ENCODE peak calls at places on chromosomes 12 and 14, in four cellular contexts. One of them, this sample, is unnamed.

GRCh38 chr12:29591140-29592020 is 93.9 kb upstream of the OVCH1 start:
- DNase-seq in A549: no peak
- DNase-seq in HepG2: no peak
- DNase-seq in GM12878: no peak
- DNase-seq in this sample: no peak

GRCh38 chr12:130873825-130874224 is 2.0 kb downstream of the RAN start:
- DNase-seq in A549: no peak
- DNase-seq in HepG2: no peak
- DNase-seq in GM12878: no peak
- DNase-seq in this sample: no peak

GRCh38 chr14:24377660-24378059 is 9.7 kb downstream of the NFATC4 start:
- DNase-seq in A549: no peak
- DNase-seq in HepG2: no peak
- DNase-seq in GM12878: no peak
- DNase-seq in this sample: no peak

GRCh38 chr12:121383601-121384019 is 16.3 kb upstream of the RNF34 start:
- DNase-seq in A549: no peak
- DNase-seq in HepG2: no peak
- DNase-seq in GM12878: no peak
- DNase-seq in this sample: no peak

GRCh38 chr14:102225386-102225785 is 79.6 kb downstream of the MOK start:
- DNase-seq in A549: no peak
- DNase-seq in HepG2: no peak
- DNase-seq in GM12878: no peak
- DNase-seq in this sample: no peak

GRCh38 chr12:132833341-132833740 is 4.7 kb upstream of the GOLGA3 start:
- DNase-seq in A549: no peak
- DNase-seq in HepG2: no peak
- DNase-seq in GM12878: no peak
- DNase-seq in this sample: no peak

GRCh38 chr12:4280351-4281163 is 7.0 kb downstream of the CCND2 start:
- DNase-seq in A549: no peak
- DNase-seq in HepG2: no peak
- DNase-seq in GM12878: no peak
- DNase-seq in this sample: no peak

GRCh38 chr12:42474391-42474790 is 115.2 kb downstream of the PRICKLE1 start:
- DNase-seq in A549: peak
- DNase-seq in HepG2: no peak
- DNase-seq in GM12878: no peak
- DNase-seq in this sample: no peak

GRCh38 chr14:54686219-54686870 is 119.4 kb downstream of the SAMD4A start:
- DNase-seq in A549: no peak
- DNase-seq in HepG2: no peak
- DNase-seq in GM12878: no peak
- DNase-seq in this sample: no peak

GRCh38 chr14:97813556-97813955 is 1016.4 kb downstream of the VRK1 start:
- DNase-seq in A549: no peak
- DNase-seq in HepG2: no peak
- DNase-seq in GM12878: no peak
- DNase-seq in this sample: no peak

GRCh38 chr12:93979189-93979588 is 169.2 kb upstream of the PLXNC1 start:
- DNase-seq in A549: no peak
- DNase-seq in HepG2: no peak
- DNase-seq in GM12878: peak
- DNase-seq in this sample: no peak

GRCh38 chr12:111251787-111252186 is 117.1 kb downstream of the PHETA1 start:
- DNase-seq in A549: no peak
- DNase-seq in HepG2: no peak
- DNase-seq in GM12878: no peak
- DNase-seq in this sample: no peak

GRCh38 chr12:27896419-27896990 is 76.0 kb downstream of the PTHLH start:
- DNase-seq in A549: no peak
- DNase-seq in HepG2: no peak
- DNase-seq in GM12878: no peak
- DNase-seq in this sample: no peak

GRCh38 chr12:122874081-122874480 is 21.8 kb downstream of the VPS37B start:
- DNase-seq in A549: no peak
- DNase-seq in HepG2: no peak
- DNase-seq in GM12878: no peak
- DNase-seq in this sample: no peak

GRCh38 chr12:119803391-119803791 is 73.7 kb downstream of the CIT start:
- DNase-seq in A549: no peak
- DNase-seq in HepG2: no peak
- DNase-seq in GM12878: no peak
- DNase-seq in this sample: peak

GRCh38 chr12:71476513-71476912 is 36.9 kb downstream of the LGR5 start:
- DNase-seq in A549: no peak
- DNase-seq in HepG2: no peak
- DNase-seq in GM12878: no peak
- DNase-seq in this sample: no peak

GRCh38 chr14:99733551-99734405 is 49.7 kb downstream of the CYP46A1 start:
- DNase-seq in A549: no peak
- DNase-seq in HepG2: no peak
- DNase-seq in GM12878: no peak
- DNase-seq in this sample: no peak

GRCh38 chr12:48818831-48819590 is 715 bp downstream of the CACNB3 start:
- DNase-seq in A549: no peak
- DNase-seq in HepG2: no peak
- DNase-seq in GM12878: no peak
- DNase-seq in this sample: no peak

GRCh38 chr12:45648070-45648469 is 81.4 kb upstream of the ARID2 start:
- DNase-seq in A549: no peak
- DNase-seq in HepG2: peak
- DNase-seq in GM12878: no peak
- DNase-seq in this sample: no peak

GRCh38 chr12:45644521-45644920 is 85.0 kb upstream of the ARID2 start:
- DNase-seq in A549: no peak
- DNase-seq in HepG2: no peak
- DNase-seq in GM12878: no peak
- DNase-seq in this sample: no peak

GRCh38 chr12:94762259-94762942 is 112.0 kb upstream of the TMCC3 start:
- DNase-seq in A549: no peak
- DNase-seq in HepG2: no peak
- DNase-seq in GM12878: peak
- DNase-seq in this sample: no peak

DNA sequence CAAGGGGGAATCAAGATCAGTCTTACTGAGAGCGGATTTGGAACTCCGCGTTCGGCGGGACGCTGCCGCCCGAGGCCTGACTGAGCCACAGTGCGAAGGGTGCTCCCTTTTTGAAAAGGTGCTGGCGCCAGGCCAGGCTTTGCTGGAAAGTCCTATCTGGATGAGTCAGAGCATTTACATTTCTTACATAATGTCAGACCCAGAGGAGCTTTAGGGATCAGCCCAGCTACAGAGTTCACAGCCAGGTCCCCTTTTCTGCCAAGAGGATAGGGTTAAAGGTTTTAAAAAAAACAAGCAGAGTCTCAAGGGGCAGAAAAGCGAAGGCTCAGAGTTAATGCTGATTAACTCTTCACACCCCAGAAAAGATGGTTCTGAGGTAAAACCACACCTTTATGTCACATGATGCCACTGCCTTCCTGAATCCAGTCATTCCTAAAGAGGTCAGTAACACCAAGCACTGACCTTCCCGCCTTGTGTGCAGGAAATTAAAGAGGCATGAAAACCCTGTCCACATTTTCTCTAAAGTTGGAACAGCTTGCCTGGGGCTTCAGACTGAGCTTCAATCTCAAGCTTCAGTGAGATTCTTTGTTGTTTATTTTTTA is 11.7 kb upstream of the FBXL14 start:
- DNase-seq in A549: peak
- DNase-seq in HepG2: peak
- DNase-seq in GM12878: peak
- DNase-seq in this sample: peak
- TF ChIP-seq PBX3 in A549: no peak
- TF ChIP-seq PBX3 in HepG2: no peak
- TF ChIP-seq PBX3 in GM12878: no peak
- TF ChIP-seq PBX3 in this sample: no peak

DNA sequence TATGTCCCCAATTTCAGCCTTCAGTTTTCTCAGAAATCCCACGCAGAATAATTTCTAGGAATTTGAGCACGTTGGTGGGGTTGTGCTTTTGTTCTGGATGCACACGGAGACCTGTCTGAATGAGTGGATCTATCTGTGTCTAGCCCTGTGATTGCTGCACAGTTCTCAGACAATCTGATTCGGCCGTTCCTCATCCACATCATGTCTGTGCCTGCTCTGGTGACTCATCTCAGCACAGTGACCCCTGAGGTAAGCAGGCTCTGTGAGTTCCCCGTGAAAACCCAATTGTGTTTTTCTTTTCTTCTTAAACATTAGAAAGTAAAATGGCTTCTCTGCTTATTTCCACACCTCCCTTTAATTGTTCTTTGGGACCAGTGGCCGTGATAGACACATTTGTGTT is 20.2 kb downstream of the UBE3B start:
- DNase-seq in A549: no peak
- DNase-seq in HepG2: no peak
- DNase-seq in GM12878: no peak
- DNase-seq in this sample: no peak
- TF ChIP-seq PBX3 in A549: no peak
- TF ChIP-seq PBX3 in HepG2: no peak
- TF ChIP-seq PBX3 in GM12878: no peak
- TF ChIP-seq PBX3 in this sample: no peak

GRCh38 chr12:77062846-77063461 is 2.4 kb downstream of the E2F7 start:
- DNase-seq in A549: no peak
- DNase-seq in HepG2: no peak
- DNase-seq in GM12878: peak
- DNase-seq in this sample: no peak

GRCh38 chr12:77062396-77062795 is 3.0 kb downstream of the E2F7 start:
- DNase-seq in A549: no peak
- DNase-seq in HepG2: no peak
- DNase-seq in GM12878: no peak
- DNase-seq in this sample: no peak

GRCh38 chr12:77065361-77066204 is at the start of gene E2F7:
- DNase-seq in A549: peak
- DNase-seq in HepG2: peak
- DNase-seq in GM12878: peak
- DNase-seq in this sample: peak

GRCh38 chr12:77060883-77061240 is 4.5 kb downstream of the E2F7 start:
- DNase-seq in A549: no peak
- DNase-seq in HepG2: no peak
- DNase-seq in GM12878: peak
- DNase-seq in this sample: no peak

DNA sequence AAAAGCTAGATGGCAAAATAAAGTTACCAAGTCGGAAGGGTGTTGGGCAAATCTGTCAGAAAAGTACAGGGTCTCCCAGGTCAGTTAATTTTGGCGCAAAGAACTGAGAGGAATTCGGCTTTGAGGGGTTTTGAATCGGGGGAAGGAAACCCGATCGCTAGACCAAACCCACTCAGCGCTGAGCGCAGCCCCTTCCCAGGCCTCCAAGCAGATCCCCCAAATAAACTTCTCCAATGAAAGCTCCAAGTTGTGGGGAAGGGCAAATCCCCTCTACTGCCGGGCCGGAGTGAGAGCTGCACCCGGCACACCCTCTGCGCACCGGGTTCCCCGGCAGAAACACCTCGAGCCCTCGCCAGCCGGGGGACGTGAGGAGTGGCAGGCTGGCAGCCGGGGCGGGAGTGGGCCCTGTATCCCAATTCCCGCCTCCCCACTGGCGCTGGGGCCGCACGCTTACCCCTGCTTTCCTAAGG is 443 bp downstream of the E2F7 start:
- DNase-seq in A549: peak
- DNase-seq in HepG2: no peak
- DNase-seq in GM12878: no peak
- DNase-seq in this sample: no peak
- TF ChIP-seq PBX3 in A549: no peak
- TF ChIP-seq PBX3 in HepG2: no peak
- TF ChIP-seq PBX3 in GM12878: no peak
- TF ChIP-seq PBX3 in this sample: no peak

DNA sequence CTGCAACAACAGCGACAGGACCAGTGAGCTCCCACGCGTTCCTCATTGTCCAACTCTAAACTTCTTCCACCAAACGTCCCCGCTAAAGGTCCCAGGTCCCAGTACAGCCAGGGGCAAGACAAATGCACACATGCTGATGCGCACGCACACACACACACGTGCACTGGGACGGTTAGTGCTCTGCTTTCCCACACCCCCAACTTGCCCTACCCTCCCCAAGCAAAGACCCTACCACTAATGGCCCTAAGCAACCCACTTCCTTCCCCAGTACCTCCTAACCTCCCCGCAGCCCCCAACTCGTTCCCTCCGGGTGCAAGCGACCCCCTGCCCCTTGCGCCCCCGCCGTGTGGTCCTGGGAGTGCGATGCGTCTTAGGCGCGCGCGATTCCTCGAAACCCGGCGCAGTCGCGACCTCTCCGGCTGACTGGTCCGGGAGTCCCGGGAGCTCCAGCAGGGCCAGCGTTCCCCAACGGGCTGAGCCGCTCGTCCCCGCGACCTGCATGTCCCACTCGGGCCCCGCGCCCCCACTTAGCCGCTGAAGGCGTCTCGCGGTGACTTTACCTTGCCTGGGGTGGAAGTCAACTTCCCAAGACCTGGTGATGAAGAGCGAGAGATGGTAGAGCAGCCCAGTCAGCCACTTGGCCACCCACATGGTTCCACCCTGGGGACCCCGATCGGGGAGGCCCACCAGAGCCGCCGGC is 582 bp downstream of the ADAMTS20 start:
- DNase-seq in A549: no peak
- DNase-seq in HepG2: no peak
- DNase-seq in GM12878: no peak
- DNase-seq in this sample: peak
- TF ChIP-seq PBX3 in A549: no peak
- TF ChIP-seq PBX3 in HepG2: no peak
- TF ChIP-seq PBX3 in GM12878: no peak
- TF ChIP-seq PBX3 in this sample: no peak

GRCh38 chr12:126727656-126728055 is 1539.3 kb upstream of the TMEM132C start:
- DNase-seq in A549: no peak
- DNase-seq in HepG2: no peak
- DNase-seq in GM12878: no peak
- DNase-seq in this sample: no peak

GRCh38 chr12:126727218-126727601 is 1539.8 kb upstream of the TMEM132C start:
- DNase-seq in A549: no peak
- DNase-seq in HepG2: no peak
- DNase-seq in GM12878: no peak
- DNase-seq in this sample: no peak

GRCh38 chr12:126726481-126727217 is 1540.3 kb upstream of the TMEM132C start:
- DNase-seq in A549: no peak
- DNase-seq in HepG2: no peak
- DNase-seq in GM12878: no peak
- DNase-seq in this sample: peak
- TF ChIP-seq PBX3 in A549: no peak
- TF ChIP-seq PBX3 in HepG2: no peak
- TF ChIP-seq PBX3 in GM12878: no peak
- TF ChIP-seq PBX3 in this sample: no peak

This sample was measured in SK-N-SH.